ENCODE peak calls at places on chromosome 10, in six cellular contexts. D is lower leg skin, E is sigmoid colon, C is K562, F is H1, K is cardiac fibroblast. J is an unnamed sample.

GRCh38 chr10:28954211-28954610 is 276.9 kb downstream of the BAMBI start:
- DNase-seq in E (no peak), D (no peak), C (no peak), F (no peak), K (peak), J (no peak)

GRCh38 chr10:79158402-79159097 is 89.8 kb downstream of the ZMIZ1 start:
- DNase-seq in C (peak), K (no peak), E (no peak), F (no peak), D (no peak), J (no peak)

GRCh38 chr10:74969530-74969929 is 141.9 kb upstream of the SAMD8 start:
- DNase-seq in F (no peak), D (no peak), K (no peak), C (no peak), E (no peak), J (no peak)

GRCh38 chr10:79203833-79204232 is 135.1 kb downstream of the ZMIZ1 start:
- DNase-seq in K (no peak), E (no peak), F (no peak), C (no peak), D (no peak), J (no peak)

GRCh38 chr10:50470345-50470744 is 153.4 kb downstream of the SGMS1 start:
- DNase-seq in D (no peak), K (no peak), F (no peak), E (no peak), C (no peak), J (no peak)

GRCh38 chr10:119250641-119251314 is 43.4 kb downstream of the GRK5 start:
- DNase-seq in D (no peak), C (no peak), K (peak), E (no peak), F (no peak), J (peak)

GRCh38 chr10:78811174-78811573 is 257.6 kb upstream of the ZMIZ1 start:
- DNase-seq in E (no peak), F (no peak), K (no peak), D (no peak), C (no peak), J (no peak)

GRCh38 chr10:77513783-77514331 is 123.8 kb downstream of the KCNMA1 start:
- DNase-seq in D (no peak), F (no peak), C (no peak), K (peak), E (peak), J (peak)

GRCh38 chr10:127874966-127875765 is 17.6 kb downstream of the CLRN3 start:
- DNase-seq in K (no peak), E (no peak), D (peak), F (no peak), C (no peak), J (no peak)

GRCh38 chr10:59346321-59346720 is 16.0 kb downstream of the FAM13C start:
- DNase-seq in E (no peak), D (no peak), K (peak), F (no peak), C (no peak), J (peak)

GRCh38 chr10:89904755-89905154 is 203.4 kb downstream of the KIF20B start:
- DNase-seq in E (no peak), C (no peak), F (no peak), K (no peak), D (no peak), J (no peak)

GRCh38 chr10:126972622-126973414 is 67.6 kb downstream of the DOCK1 start:
- DNase-seq in F (no peak), K (peak), E (no peak), D (no peak), C (no peak), J (peak)

GRCh38 chr10:98745645-98746044 is 298.9 kb upstream of the HPS1 start:
- DNase-seq in F (no peak), D (no peak), E (no peak), C (no peak), K (no peak), J (no peak)

GRCh38 chr10:76433161-76434005 is 1002.0 kb downstream of the LRMDA start:
- DNase-seq in D (no peak), K (no peak), F (no peak), E (no peak), C (no peak), J (no peak)

GRCh38 chr10:32795598-32796183 is 162.3 kb downstream of the ITGB1 start:
- DNase-seq in C (peak), K (peak), E (no peak), F (no peak), D (no peak), J (peak)

GRCh38 chr10:47070541-47070940 is 159.3 kb downstream of the PTPN20 start:
- DNase-seq in C (no peak), E (no peak), K (no peak), F (no peak), D (no peak), J (no peak)

GRCh38 chr10:130824230-130825014 is 487.1 kb downstream of the TCERG1L start:
- DNase-seq in D (peak), K (no peak), E (no peak), F (no peak), C (no peak), J (no peak)

GRCh38 chr10:75276029-75276872 is 40.5 kb upstream of the COMTD1 start:
- DNase-seq in E (peak), K (no peak), D (peak), F (no peak), C (peak), J (no peak)

GRCh38 chr10:125370578-125370977 is 210.2 kb upstream of the CTBP2 start:
- DNase-seq in F (peak), K (no peak), D (no peak), E (no peak), C (peak), J (no peak)
- TF ChIP-seq CTCF in F (peak), K (no peak), D (no peak), E (no peak), C (peak), J (peak)

GRCh38 chr10:124221356-124222297 is 128.2 kb upstream of the CHST15 start:
- DNase-seq in F (no peak), D (peak), E (no peak), K (peak), C (no peak), J (peak)
- H3K4me3 ChIP-seq in F (no peak), D (no peak), E (no peak), K (no peak), C (no peak), J (no peak)

DNA sequence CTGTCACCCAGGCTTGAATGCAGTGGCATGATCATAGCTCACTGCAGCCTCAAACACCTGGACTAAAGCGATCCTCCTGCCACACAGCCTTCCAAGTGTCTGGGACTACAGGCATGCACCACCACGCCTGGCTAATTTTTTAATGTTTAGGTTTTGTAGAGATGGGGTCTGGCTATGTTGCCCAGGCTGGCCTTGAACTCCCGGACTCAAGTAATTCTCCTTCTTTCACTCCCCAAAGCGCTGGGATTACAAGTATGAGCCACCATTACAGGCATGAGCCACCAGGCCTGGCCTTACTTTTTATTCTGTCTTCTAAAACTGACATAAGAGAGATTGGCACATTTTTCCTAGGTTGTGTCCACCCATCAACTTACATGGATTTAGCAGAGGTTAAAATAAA is 33.3 kb downstream of the TACC2 start:
- DNase-seq in D (no peak), K (no peak), C (no peak), E (no peak), F (no peak), J (no peak)
- TF ChIP-seq CTCF in D (no peak), K (no peak), C (no peak), E (no peak), F (no peak), J (no peak)

DNA sequence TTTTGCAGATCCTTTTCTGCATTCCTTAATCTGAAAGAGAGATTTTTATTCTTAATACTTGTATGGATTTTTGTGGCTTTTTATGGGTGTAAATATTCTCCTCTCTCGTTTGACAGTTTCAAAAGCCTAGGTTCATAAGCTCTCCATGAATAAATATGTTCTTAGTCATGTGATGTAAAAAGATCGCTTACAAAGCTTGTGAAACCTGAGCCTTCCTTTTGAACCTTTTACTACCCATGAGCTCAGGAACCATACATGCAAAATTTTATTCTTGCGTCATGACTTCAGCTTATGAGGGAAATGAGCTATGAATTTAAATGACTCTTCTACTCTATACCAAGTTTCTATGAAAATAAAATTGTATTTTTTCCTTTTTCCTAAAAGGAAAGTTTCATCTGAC is 98.7 kb downstream of the POLL start:
- DNase-seq in F (no peak), C (no peak), E (no peak), K (peak), D (no peak), J (peak)
- H3K4me3 ChIP-seq in F (no peak), C (no peak), E (no peak), K (no peak), D (no peak), J (no peak)

GRCh38 chr10:36725581-36726520 is 399.5 kb upstream of the ANKRD30A start:
- DNase-seq in F (peak), D (no peak), E (no peak), C (no peak), K (peak), J (peak)
- TF ChIP-seq CTCF in F (peak), D (no peak), E (no peak), C (no peak), K (peak), J (peak)

DNA sequence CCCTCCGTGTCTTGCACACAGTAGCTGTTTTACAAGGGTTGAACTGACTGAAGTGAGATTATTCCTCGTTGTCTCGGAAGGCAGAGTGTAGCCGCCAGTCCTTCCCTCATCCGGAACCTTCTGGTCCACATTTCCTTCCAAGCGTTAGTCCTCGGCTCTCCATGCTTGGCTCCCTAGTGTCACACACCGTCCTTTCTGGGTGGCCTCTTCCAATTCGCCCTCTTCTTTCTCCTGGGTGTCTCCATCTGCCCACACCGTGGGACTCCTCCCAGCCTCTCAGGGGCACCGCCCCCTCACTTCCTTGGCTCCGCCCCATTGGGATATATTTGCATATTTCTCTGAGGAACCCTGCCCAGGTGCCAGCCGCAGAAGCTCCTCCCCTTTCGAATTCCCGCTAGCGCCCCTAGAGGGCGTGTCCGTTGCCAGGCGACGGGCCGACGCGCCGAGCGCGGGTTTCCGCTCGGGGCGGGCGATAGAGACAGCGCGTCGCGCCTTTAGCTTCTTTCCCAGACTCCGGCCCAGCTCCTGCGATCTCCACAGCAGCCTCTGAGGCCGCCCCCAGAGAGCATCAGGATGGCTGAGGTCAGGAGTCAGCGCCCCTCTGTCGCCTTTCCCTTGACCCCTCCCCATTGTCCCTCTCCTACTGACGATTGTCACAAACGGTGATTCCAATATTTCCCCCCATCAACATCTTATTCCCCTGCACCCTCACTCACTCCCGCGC is at the start of gene CFAP58:
- DNase-seq in F (peak), D (peak), K (peak), E (peak), C (peak), J (peak)
- H3K4me3 ChIP-seq in F (peak), D (no peak), K (peak), E (peak), C (peak), J (peak)